ENCODE peak calls at places on chromosomes 6 and 20, in eight cellular contexts. M is SIG-M5, Y is foreskin keratinocyte, H is glutamatergic neuron, P is fibroblast of pulmonary artery, G is D341Med, V is renal cortical epithelial cell, J is HEK293T. R is an unnamed sample.
A peak's percentile ranks its signal among the peaks of the same experiment; 100 is the strongest.

GRCh38 chr20:17627101-17627950 is 54.7 kb downstream of the RRBP1 start:
- DNase-seq in P (no peak), Y (no peak), G (no peak), H (peak; percentile 13), J (no peak), M (no peak), V (no peak), R (peak; percentile 72)

GRCh38 chr6:21608610-21609009 is 15.1 kb downstream of the SOX4 start:
- DNase-seq in G (no peak), M (no peak), Y (no peak), J (peak; percentile 21), V (no peak), P (no peak), H (no peak), R (no peak)

GRCh38 chr6:41670703-41671360 is 32.6 kb downstream of the MDFI start:
- DNase-seq in V (no peak), Y (no peak), M (no peak), H (no peak), P (no peak), G (no peak), J (no peak), R (no peak)

GRCh38 chr20:32354592-32355416 is 3.3 kb upstream of the ASXL1 start:
- DNase-seq in J (no peak), M (no peak), H (no peak), P (peak; percentile 63), G (no peak), Y (no peak), V (peak; percentile 41), R (no peak)

GRCh38 chr6:108598316-108598863 is 37.7 kb downstream of the FOXO3 start:
- DNase-seq in M (no peak), H (no peak), G (no peak), V (peak; percentile 62), J (no peak), P (peak; percentile 36), Y (no peak), R (no peak)

GRCh38 chr20:37564388-37565133 is 36.9 kb upstream of the BLCAP start:
- DNase-seq in H (peak; percentile 83), G (peak; percentile 95), P (peak; percentile 18), J (peak; percentile 85), Y (no peak), V (no peak), M (no peak), R (peak; percentile 88)

GRCh38 chr6:24126586-24127192 is 674 bp downstream of the NRSN1 start:
- DNase-seq in Y (peak; percentile 14), V (peak; percentile 69), P (peak; percentile 62), M (no peak), G (peak; percentile 26), J (peak; percentile 48), H (no peak), R (no peak)

GRCh38 chr6:27280064-27280539 is 32.0 kb downstream of the POM121L2 start:
- DNase-seq in J (peak; percentile 46), Y (no peak), P (peak; percentile 45), G (peak; percentile 46), V (peak; percentile 36), M (no peak), H (peak; percentile 49), R (no peak)

GRCh38 chr6:146347090-146347489 is 196.5 kb upstream of the RAB32 start:
- DNase-seq in Y (no peak), J (no peak), G (no peak), P (no peak), V (no peak), M (no peak), H (no peak), R (no peak)

GRCh38 chr6:159044899-159045727 is at the start of gene TAGAP:
- DNase-seq in J (no peak), M (peak; percentile 87), P (no peak), V (peak; percentile 14), G (no peak), Y (no peak), H (no peak), R (peak; percentile 87)

GRCh38 chr6:44831002-44831610 is 443.6 kb downstream of the CDC5L start:
- DNase-seq in P (peak; percentile 15), J (no peak), M (no peak), V (peak; percentile 18), Y (no peak), G (peak; percentile 30), H (no peak), R (no peak)

GRCh38 chr6:168412456-168412855 is 28.5 kb upstream of the SMOC2 start:
- DNase-seq in J (no peak), H (no peak), P (no peak), V (no peak), G (no peak), Y (no peak), M (no peak), R (no peak)

GRCh38 chr20:60748086-60748485 is 504.0 kb upstream of the CDH4 start:
- DNase-seq in P (no peak), J (no peak), H (no peak), Y (no peak), M (no peak), V (no peak), G (no peak), R (no peak)

GRCh38 chr6:129102741-129103140 is 219.8 kb downstream of the LAMA2 start:
- DNase-seq in M (no peak), Y (no peak), V (no peak), H (no peak), J (no peak), G (no peak), P (peak; percentile 95), R (peak; percentile 81)

GRCh38 chr20:33061626-33062025 is 7.9 kb downstream of the BPIFB3 start:
- DNase-seq in P (no peak), M (no peak), V (no peak), J (no peak), G (peak; percentile 83), Y (no peak), H (no peak), R (no peak)

GRCh38 chr20:6768228-6769185 is 1.0 kb downstream of the BMP2 start:
- DNase-seq in H (peak; percentile 36), M (no peak), P (peak; percentile 34), G (peak; percentile 42), Y (peak; percentile 11), J (no peak), V (no peak), R (peak; percentile 86)

GRCh38 chr6:107806675-107807074 is 17.4 kb downstream of the SCML4 start:
- DNase-seq in V (no peak), J (no peak), H (no peak), Y (no peak), P (no peak), G (peak; percentile 32), M (no peak), R (no peak)

GRCh38 chr20:31719644-31720485 is 2.8 kb downstream of the BCL2L1 start:
- DNase-seq in J (no peak), M (no peak), H (no peak), P (peak; percentile 28), G (no peak), V (peak; percentile 93), Y (peak; percentile 59), R (no peak)

GRCh38 chr20:60453388-60453787 is 495.2 kb downstream of the CDH26 start:
- DNase-seq in M (no peak), V (no peak), G (no peak), J (no peak), Y (no peak), P (no peak), H (no peak), R (no peak)

GRCh38 chr20:59948828-59949720 is 8.9 kb downstream of the FAM217B start:
- DNase-seq in M (no peak), J (peak; percentile 24), H (no peak), P (peak; percentile 74), G (no peak), V (peak; percentile 60), Y (no peak), R (no peak)

GRCh38 chr20:11229772-11230171 is 556.0 kb upstream of the JAG1 start:
- DNase-seq in M (no peak), J (no peak), H (no peak), P (peak; percentile 99), V (peak; percentile 96), Y (peak; percentile 66), G (no peak), R (peak; percentile 85)

R was measured in posterior vena cava.